ENCODE peak calls at places on chromosomes 6 and 20, in seven cellular contexts. B is IMR-90, O is fibroblast of lung, F is GM23248, C is neural progenitor cell, D is mesendoderm, E is H9. S is an unnamed sample.

GRCh38 chr6:514396-514973 is 122.9 kb downstream of the IRF4 start:
- DNase-seq in B (no peak), O (no peak), F (no peak), C (no peak), D (peak), E (peak), S (no peak)

GRCh38 chr6:163501440-163501839 is 86.9 kb downstream of the QKI start:
- DNase-seq in B (no peak), O (no peak), F (no peak), C (no peak), D (no peak), E (no peak), S (no peak)

GRCh38 chr6:168165891-168166290 is 86.9 kb upstream of the FRMD1 start:
- DNase-seq in B (no peak), O (no peak), F (no peak), C (no peak), D (no peak), E (no peak), S (no peak)

GRCh38 chr20:50624351-50625016 is 66.9 kb downstream of the RIPOR3 start:
- DNase-seq in B (no peak), O (no peak), F (no peak), C (no peak), D (no peak), E (no peak), S (no peak)

GRCh38 chr20:46509523-46509922 is 3.8 kb downstream of the ZNF334 start:
- DNase-seq in B (no peak), O (no peak), F (no peak), C (no peak), D (no peak), E (no peak), S (no peak)

GRCh38 chr6:6734463-6735455 is 146.2 kb downstream of the LY86 start:
- DNase-seq in B (no peak), O (no peak), F (no peak), C (no peak), D (no peak), E (no peak), S (no peak)

GRCh38 chr6:75750925-75751324 is 1.9 kb downstream of the MYO6 start:
- DNase-seq in B (no peak), O (no peak), F (no peak), C (no peak), D (no peak), E (no peak), S (peak)

GRCh38 chr6:159978291-159979135 is 9.6 kb downstream of the IGF2R start:
- DNase-seq in B (no peak), O (no peak), F (no peak), C (peak), D (peak), E (no peak), S (no peak)

GRCh38 chr20:6600336-6600735 is 167.2 kb upstream of the BMP2 start:
- DNase-seq in B (no peak), O (no peak), F (no peak), C (no peak), D (no peak), E (no peak), S (no peak)

GRCh38 chr20:22719250-22719649 is 134.9 kb upstream of the FOXA2 start:
- DNase-seq in B (no peak), O (no peak), F (no peak), C (no peak), D (peak), E (no peak), S (no peak)

GRCh38 chr20:59063358-59064213 is 21.0 kb upstream of the PRELID3B start:
- DNase-seq in B (peak), O (peak), F (peak), C (peak), D (peak), E (no peak), S (peak)

GRCh38 chr6:46998436-46999017 is 43.6 kb downstream of the ADGRF1 start:
- DNase-seq in B (no peak), O (no peak), F (no peak), C (no peak), D (no peak), E (no peak), S (no peak)

GRCh38 chr6:148593130-148593812 is 153.6 kb upstream of the UST start:
- DNase-seq in B (peak), O (peak), F (peak), C (no peak), D (peak), E (no peak), S (peak)

GRCh38 chr20:47686545-47686944 is 98.7 kb downstream of the SULF2 start:
- DNase-seq in B (peak), O (peak), F (no peak), C (no peak), D (peak), E (no peak), S (no peak)

GRCh38 chr6:110658621-110659211 is 156.6 kb downstream of the CDK19 start:
- DNase-seq in B (no peak), O (no peak), F (no peak), C (no peak), D (no peak), E (no peak), S (no peak)

GRCh38 chr20:17142666-17143065 is 84.2 kb upstream of the PCSK2 start:
- DNase-seq in B (no peak), O (no peak), F (no peak), C (no peak), D (no peak), E (no peak), S (no peak)

GRCh38 chr6:132401941-132402275 is 633 bp upstream of the MOXD1 start:
- DNase-seq in B (no peak), O (no peak), F (peak), C (peak), D (peak), E (peak), S (no peak)
- H3K9ac ChIP-seq in B (peak), O (peak), F (peak), C (no peak), D (peak), E (peak), S (peak)

DNA sequence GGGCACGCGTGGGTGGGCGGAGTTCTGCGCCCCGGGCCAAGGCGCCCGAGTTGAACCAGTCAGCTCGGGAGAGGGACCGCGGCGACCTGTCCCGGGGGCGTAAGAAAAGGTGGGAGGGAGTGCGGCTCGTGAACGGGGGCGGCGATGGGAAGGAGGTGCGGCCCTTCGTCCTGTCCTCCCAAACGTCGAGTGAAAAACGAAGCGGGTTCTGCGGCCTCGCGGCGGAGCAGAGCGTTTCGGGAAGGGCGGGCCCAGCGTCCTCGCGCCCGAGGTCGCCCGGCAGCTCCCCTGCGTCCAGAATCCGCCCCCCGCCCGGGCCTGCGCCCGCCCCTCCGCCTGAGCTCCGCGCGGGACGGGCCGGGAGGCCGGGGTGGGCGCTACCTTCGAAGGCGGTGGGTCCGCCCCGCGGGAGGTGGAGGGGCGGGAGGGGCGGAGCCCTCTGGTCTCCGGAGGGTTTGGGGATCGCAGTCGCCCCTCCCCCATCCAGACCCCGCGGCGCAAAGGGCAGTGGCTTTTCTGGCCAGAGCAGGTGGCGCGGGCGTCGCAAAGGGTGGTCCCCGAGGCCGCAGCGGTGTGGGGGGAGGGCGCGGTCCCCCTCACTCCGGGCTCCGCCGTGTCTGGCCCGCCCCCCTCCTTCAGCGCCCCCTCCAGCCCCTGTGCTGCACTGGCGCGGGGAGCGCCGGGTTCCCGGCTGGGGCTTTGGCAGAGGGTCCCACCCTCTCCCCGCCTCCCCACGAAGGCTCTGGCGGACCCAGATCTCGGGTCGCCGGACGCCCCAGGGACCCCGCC is 838 bp downstream of the STMN3 start:
- DNase-seq in B (no peak), O (no peak), F (peak), C (peak), D (peak), E (peak), S (peak)
- H3K9ac ChIP-seq in B (no peak), O (no peak), F (peak), C (no peak), D (peak), E (no peak), S (no peak)

GRCh38 chr6:42226251-42227143 is 8.8 kb upstream of the MRPS10 start:
- DNase-seq in B (peak), O (peak), F (peak), C (no peak), D (peak), E (no peak), S (peak)

GRCh38 chr6:42225043-42225368 is 7.3 kb upstream of the MRPS10 start:
- DNase-seq in B (no peak), O (no peak), F (no peak), C (no peak), D (no peak), E (no peak), S (no peak)

GRCh38 chr6:42224222-42225042 is 6.8 kb upstream of the MRPS10 start:
- DNase-seq in B (peak), O (peak), F (peak), C (no peak), D (no peak), E (no peak), S (peak)

GRCh38 chr6:42227173-42227850 is 9.7 kb upstream of the MRPS10 start:
- DNase-seq in B (no peak), O (no peak), F (no peak), C (no peak), D (no peak), E (no peak), S (no peak)

DNA sequence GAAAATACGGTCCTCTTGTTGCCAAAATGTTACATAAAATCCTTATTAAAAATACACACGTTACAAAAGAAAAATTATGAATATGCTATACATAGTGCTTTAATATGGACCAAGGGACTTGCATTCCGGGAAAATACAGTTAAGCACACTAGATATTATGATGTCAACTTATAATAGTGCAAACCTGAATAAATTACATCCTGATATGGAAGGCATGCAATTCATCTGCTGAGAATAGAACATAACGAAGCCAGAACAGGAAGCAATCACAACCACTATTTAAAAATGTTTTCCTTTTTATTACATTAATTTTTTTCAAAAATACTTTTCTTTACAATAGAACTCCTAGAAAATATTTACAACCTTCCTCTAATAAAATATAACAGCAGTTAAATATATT is 7.8 kb upstream of the MRPS10 start:
- DNase-seq in B (no peak), O (no peak), F (no peak), C (no peak), D (no peak), E (no peak), S (no peak)
- H3K9ac ChIP-seq in B (no peak), O (no peak), F (no peak), C (no peak), D (no peak), E (no peak), S (no peak)

GRCh38 chr6:128098000-128098581 is 197.2 kb upstream of the THEMIS start:
- DNase-seq in B (peak), O (no peak), F (peak), C (no peak), D (no peak), E (no peak), S (no peak)
- H3K9ac ChIP-seq in B (no peak), O (no peak), F (no peak), C (no peak), D (no peak), E (no peak), S (no peak)

GRCh38 chr20:39110819-39111136 is 148.6 kb downstream of the DHX35 start:
- DNase-seq in B (no peak), O (no peak), F (no peak), C (no peak), D (no peak), E (no peak), S (no peak)

GRCh38 chr20:39109933-39110818 is 148.0 kb downstream of the DHX35 start:
- DNase-seq in B (no peak), O (no peak), F (no peak), C (peak), D (peak), E (peak), S (no peak)

GRCh38 chr20:39112196-39112743 is 150.1 kb downstream of the DHX35 start:
- DNase-seq in B (peak), O (peak), F (peak), C (peak), D (peak), E (peak), S (peak)

GRCh38 chr20:39108746-39109145 is 146.6 kb downstream of the DHX35 start:
- DNase-seq in B (peak), O (no peak), F (peak), C (no peak), D (peak), E (no peak), S (no peak)

GRCh38 chr20:39111359-39112195 is 149.4 kb downstream of the DHX35 start:
- DNase-seq in B (no peak), O (no peak), F (no peak), C (no peak), D (no peak), E (no peak), S (no peak)
- H3K9ac ChIP-seq in B (no peak), O (no peak), F (no peak), C (no peak), D (peak), E (no peak), S (no peak)

GRCh38 chr6:156928972-156929371 is 151.8 kb downstream of the ARID1B start:
- DNase-seq in B (no peak), O (no peak), F (no peak), C (no peak), D (no peak), E (no peak), S (no peak)

GRCh38 chr6:156933201-156934053 is 156.2 kb downstream of the ARID1B start:
- DNase-seq in B (no peak), O (no peak), F (no peak), C (peak), D (peak), E (peak), S (no peak)

GRCh38 chr6:156928126-156928525 is 150.9 kb downstream of the ARID1B start:
- DNase-seq in B (no peak), O (no peak), F (no peak), C (no peak), D (no peak), E (no peak), S (no peak)

GRCh38 chr6:156934054-156934424 is 156.9 kb downstream of the ARID1B start:
- DNase-seq in B (no peak), O (no peak), F (no peak), C (no peak), D (no peak), E (no peak), S (no peak)

DNA sequence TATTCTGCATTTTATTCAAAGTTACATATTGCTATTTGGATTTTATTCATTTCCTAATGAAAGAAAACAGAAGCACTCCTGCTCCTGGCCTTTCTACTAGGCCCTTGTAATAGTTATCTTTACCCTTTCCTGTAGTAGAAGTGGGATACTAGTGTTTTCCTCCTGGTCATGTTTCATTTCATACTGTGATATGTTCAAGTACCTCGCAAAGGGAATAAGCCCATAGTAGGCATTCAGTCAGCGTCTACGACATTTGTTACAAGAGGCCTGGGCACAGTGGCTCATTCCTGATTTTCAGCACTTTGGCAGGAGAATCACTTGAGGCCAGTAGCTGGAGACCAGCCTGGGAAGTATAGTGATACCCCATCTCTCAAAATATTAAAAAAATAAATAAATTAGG is 154.1 kb downstream of the ARID1B start:
- DNase-seq in B (no peak), O (no peak), F (no peak), C (no peak), D (no peak), E (no peak), S (no peak)
- H3K9ac ChIP-seq in B (no peak), O (no peak), F (no peak), C (no peak), D (no peak), E (no peak), S (no peak)

GRCh38 chr6:28158318-28158717 is 16.6 kb downstream of the ZKSCAN8 start:
- DNase-seq in B (no peak), O (no peak), F (no peak), C (no peak), D (no peak), E (no peak), S (no peak)

GRCh38 chr6:28160233-28160632 is 18.6 kb downstream of the ZKSCAN8 start:
- DNase-seq in B (no peak), O (no peak), F (no peak), C (no peak), D (no peak), E (no peak), S (no peak)

GRCh38 chr6:28165566-28165965 is 23.9 kb downstream of the ZKSCAN8 start:
- DNase-seq in B (no peak), O (no peak), F (no peak), C (no peak), D (peak), E (no peak), S (no peak)

GRCh38 chr6:28159029-28159607 is 17.4 kb downstream of the ZKSCAN8 start:
- DNase-seq in B (no peak), O (no peak), F (no peak), C (no peak), D (no peak), E (no peak), S (no peak)

GRCh38 chr6:28161410-28162079 is 19.9 kb downstream of the ZKSCAN8 start:
- DNase-seq in B (peak), O (peak), F (peak), C (peak), D (peak), E (peak), S (peak)
- H3K9ac ChIP-seq in B (peak), O (no peak), F (peak), C (no peak), D (peak), E (peak), S (peak)

S was measured in adipocyte.